ENCODE peak calls at places on chromosomes 16 and 17, in seven cellular contexts. J is A549, N is sigmoid colon, Y is upper lobe of left lung, W is transverse colon, T is tibial nerve, M is stomach. O is an unnamed sample.

GRCh38 chr17:19415806-19416775 is 5.1 kb downstream of the RNF112 start:
- DNase-seq in J (no peak), N (no peak), Y (no peak), W (no peak), T (no peak), M (no peak), O (no peak)

GRCh38 chr17:19304209-19304608 is 58.3 kb downstream of the B9D1 start:
- DNase-seq in J (no peak), N (peak), Y (peak), W (peak), T (no peak), M (peak), O (no peak)

GRCh38 chr17:42999003-42999525 is 845 bp downstream of the RPL27 start:
- DNase-seq in J (no peak), N (no peak), Y (no peak), W (no peak), T (no peak), M (no peak), O (no peak)

GRCh38 chr16:23519282-23519681 is 9.0 kb upstream of the GGA2 start:
- DNase-seq in J (peak), N (no peak), Y (no peak), W (no peak), T (no peak), M (no peak), O (no peak)

GRCh38 chr16:71927383-71927782 is 32.1 kb downstream of the IST1 start:
- DNase-seq in J (no peak), N (peak), Y (no peak), W (peak), T (no peak), M (peak), O (peak)

GRCh38 chr17:80668375-80669149 is 123.9 kb downstream of the RPTOR start:
- DNase-seq in J (no peak), N (no peak), Y (no peak), W (no peak), T (no peak), M (no peak), O (no peak)

GRCh38 chr17:80036715-80037477 is 454 bp downstream of the CCDC40 start:
- DNase-seq in J (peak), N (no peak), Y (no peak), W (peak), T (no peak), M (no peak), O (no peak)

GRCh38 chr17:2965621-2966275 is 97.7 kb downstream of the OR1D5 start:
- DNase-seq in J (peak), N (peak), Y (peak), W (no peak), T (no peak), M (peak), O (no peak)

GRCh38 chr16:69363281-69363717 is 11.7 kb upstream of the TMED6 start:
- DNase-seq in J (no peak), N (no peak), Y (peak), W (no peak), T (no peak), M (no peak), O (no peak)

GRCh38 chr17:71496552-71496951 is 624.3 kb upstream of the SOX9 start:
- DNase-seq in J (no peak), N (no peak), Y (no peak), W (no peak), T (no peak), M (no peak), O (no peak)

GRCh38 chr16:66682271-66682670 is 14.3 kb downstream of the CMTM4 start:
- DNase-seq in J (no peak), N (no peak), Y (no peak), W (no peak), T (no peak), M (no peak), O (no peak)

GRCh38 chr16:80569440-80570105 is 28.8 kb downstream of the DYNLRB2 start:
- DNase-seq in J (no peak), N (no peak), Y (no peak), W (no peak), T (no peak), M (no peak), O (no peak)

GRCh38 chr16:78184554-78185183 is 85.2 kb downstream of the WWOX start:
- DNase-seq in J (no peak), N (no peak), Y (no peak), W (no peak), T (no peak), M (no peak), O (no peak)

GRCh38 chr16:57998484-57998883 is 2.0 kb downstream of the ZNF319 start:
- DNase-seq in J (no peak), N (no peak), Y (peak), W (peak), T (no peak), M (peak), O (no peak)

GRCh38 chr16:30184430-30185140 is 1.2 kb downstream of the CORO1A start:
- DNase-seq in J (no peak), N (peak), Y (peak), W (peak), T (no peak), M (peak), O (peak)

GRCh38 chr17:17780941-17781590 is 55.7 kb downstream of the SREBF1 start:
- DNase-seq in J (no peak), N (peak), Y (no peak), W (peak), T (no peak), M (peak), O (peak)

GRCh38 chr16:10200823-10201571 is 18.8 kb upstream of the GRIN2A start:
- DNase-seq in J (no peak), N (no peak), Y (no peak), W (no peak), T (no peak), M (no peak), O (no peak)

GRCh38 chr16:57386381-57386951 is 14.2 kb downstream of the CX3CL1 start:
- DNase-seq in J (no peak), N (no peak), Y (no peak), W (no peak), T (no peak), M (no peak), O (no peak)

GRCh38 chr17:17097763-17098345 is 55.6 kb downstream of the MPRIP start:
- DNase-seq in J (no peak), N (no peak), Y (no peak), W (no peak), T (no peak), M (no peak), O (no peak)

GRCh38 chr16:35425270-35425669 is 1965.9 kb downstream of the TP53TG3F start:
- DNase-seq in J (no peak), N (no peak), Y (no peak), W (no peak), T (no peak), M (no peak), O (no peak)

GRCh38 chr16:67552476-67552875 is 9.8 kb upstream of the CTCF start:
- DNase-seq in J (no peak), N (peak), Y (no peak), W (no peak), T (no peak), M (no peak), O (peak)

GRCh38 chr17:50184611-50185398 is 16.6 kb downstream of the COL1A1 start:
- DNase-seq in J (no peak), N (peak), Y (peak), W (peak), T (peak), M (no peak), O (peak)

GRCh38 chr17:43665038-43665386 is 3.3 kb upstream of the MEOX1 start:
- DNase-seq in J (no peak), N (no peak), Y (no peak), W (no peak), T (no peak), M (no peak), O (no peak)

GRCh38 chr16:27777527-27777926 is 227.6 kb downstream of the KATNIP start:
- DNase-seq in J (no peak), N (no peak), Y (no peak), W (no peak), T (no peak), M (no peak), O (no peak)

GRCh38 chr16:58339452-58339938 is 44.7 kb upstream of the PRSS54 start:
- DNase-seq in J (peak), N (no peak), Y (no peak), W (no peak), T (no peak), M (no peak), O (no peak)

GRCh38 chr17:70127221-70127873 is 42.0 kb upstream of the KCNJ2 start:
- DNase-seq in J (no peak), N (no peak), Y (no peak), W (no peak), T (no peak), M (no peak), O (no peak)

GRCh38 chr16:59044616-59045015 is 310.5 kb upstream of the GOT2 start:
- DNase-seq in J (no peak), N (no peak), Y (no peak), W (no peak), T (no peak), M (no peak), O (no peak)

GRCh38 chr17:67528751-67529436 is 151.8 kb downstream of the PITPNC1 start:
- DNase-seq in J (peak), N (peak), Y (peak), W (peak), T (peak), M (peak), O (peak)

GRCh38 chr17:44820631-44821196 is 9.4 kb downstream of the GJC1 start:
- DNase-seq in J (peak), N (peak), Y (no peak), W (no peak), T (no peak), M (no peak), O (no peak)

GRCh38 chr16:11100239-11100750 is 155.7 kb downstream of the SOCS1 start:
- DNase-seq in J (no peak), N (peak), Y (no peak), W (peak), T (peak), M (peak), O (peak)

GRCh38 chr17:68143425-68143824 is 104.4 kb upstream of the AMZ2 start:
- DNase-seq in J (no peak), N (no peak), Y (no peak), W (no peak), T (no peak), M (no peak), O (no peak)

GRCh38 chr17:77372444-77373297 is 231.9 kb downstream of the SEC14L1 start:
- DNase-seq in J (no peak), N (peak), Y (peak), W (peak), T (peak), M (peak), O (peak)

DNA sequence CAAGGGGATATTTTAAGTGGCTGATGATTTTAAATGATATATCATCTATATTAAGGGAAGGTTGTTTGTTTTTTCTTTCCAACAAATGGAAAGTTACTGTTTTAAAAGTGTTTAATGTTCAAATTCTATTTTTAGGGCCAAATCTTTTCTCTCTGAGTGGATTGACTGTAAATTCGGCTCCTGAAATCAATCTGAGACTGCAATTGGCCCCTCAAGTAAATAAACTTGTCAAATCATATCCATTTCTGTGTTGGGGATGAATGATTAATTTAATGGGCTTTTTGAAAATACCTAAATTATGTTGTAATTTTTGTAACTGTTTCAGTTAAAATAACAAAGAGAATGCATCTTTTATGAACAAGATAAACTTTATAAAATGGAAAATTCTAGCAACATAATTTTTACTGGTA is 2.6 kb downstream of the HS3ST3A1 start:
- DNase-seq in J (no peak), N (no peak), Y (no peak), W (no peak), T (no peak), M (no peak), O (no peak)
- H3K27ac ChIP-seq in J (no peak), N (no peak), Y (no peak), W (peak), T (no peak), M (no peak), O (no peak)

GRCh38 chr17:8119575-8120519 is 1.5 kb upstream of the ALOXE3 start:
- DNase-seq in J (peak), N (peak), Y (peak), W (peak), T (peak), M (peak), O (peak)
- TF ChIP-seq EP300 in J (no peak), N (no peak), Y (no peak), W (no peak), T (peak), M (no peak), O (no peak)

DNA sequence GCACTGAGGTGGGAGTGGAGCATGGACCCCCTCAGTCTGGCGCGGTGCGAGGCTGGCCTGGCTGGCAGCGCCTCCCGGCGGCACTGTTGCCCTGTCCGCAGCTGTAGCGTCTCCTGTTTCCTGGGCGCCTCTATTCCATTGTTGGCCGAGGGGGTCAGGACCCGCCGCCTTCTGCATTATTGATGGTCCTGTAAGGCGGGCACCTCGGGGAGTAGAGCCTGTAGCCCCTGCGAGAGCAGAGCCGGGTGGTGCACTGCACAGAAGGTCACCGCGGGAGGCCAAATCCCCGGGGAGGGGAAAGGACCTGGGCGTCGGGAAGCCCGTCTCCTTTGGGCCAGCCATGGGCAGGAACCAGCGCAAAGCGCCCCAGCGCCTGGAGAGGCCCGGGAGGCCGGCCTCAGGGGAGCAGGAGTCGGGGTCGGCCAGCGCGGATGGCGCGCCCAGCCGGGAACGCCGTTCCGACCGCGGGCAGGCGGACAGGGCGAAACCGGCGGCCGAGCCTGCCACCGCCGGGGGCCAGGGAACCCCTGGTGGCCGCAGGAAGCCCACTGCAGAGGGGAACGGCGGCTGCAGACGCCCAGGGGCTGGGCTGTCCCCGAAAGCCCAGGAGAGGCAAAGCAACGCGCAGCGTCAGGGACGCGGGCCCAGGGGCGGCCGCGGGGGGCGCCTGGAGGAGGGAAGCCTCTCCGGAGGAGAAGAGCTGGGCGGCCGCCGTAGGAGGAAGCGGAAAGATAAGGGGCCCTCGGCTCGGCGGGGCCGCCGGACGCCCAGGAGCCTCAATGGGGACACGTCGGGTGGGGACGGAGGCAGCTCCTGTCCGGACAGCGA is at the start of gene MYO15B:
- DNase-seq in J (no peak), N (peak), Y (peak), W (peak), T (no peak), M (peak), O (peak)
- TF ChIP-seq POLR2A in J (no peak), N (no peak), Y (peak), W (no peak), T (no peak), M (no peak), O (peak)

DNA sequence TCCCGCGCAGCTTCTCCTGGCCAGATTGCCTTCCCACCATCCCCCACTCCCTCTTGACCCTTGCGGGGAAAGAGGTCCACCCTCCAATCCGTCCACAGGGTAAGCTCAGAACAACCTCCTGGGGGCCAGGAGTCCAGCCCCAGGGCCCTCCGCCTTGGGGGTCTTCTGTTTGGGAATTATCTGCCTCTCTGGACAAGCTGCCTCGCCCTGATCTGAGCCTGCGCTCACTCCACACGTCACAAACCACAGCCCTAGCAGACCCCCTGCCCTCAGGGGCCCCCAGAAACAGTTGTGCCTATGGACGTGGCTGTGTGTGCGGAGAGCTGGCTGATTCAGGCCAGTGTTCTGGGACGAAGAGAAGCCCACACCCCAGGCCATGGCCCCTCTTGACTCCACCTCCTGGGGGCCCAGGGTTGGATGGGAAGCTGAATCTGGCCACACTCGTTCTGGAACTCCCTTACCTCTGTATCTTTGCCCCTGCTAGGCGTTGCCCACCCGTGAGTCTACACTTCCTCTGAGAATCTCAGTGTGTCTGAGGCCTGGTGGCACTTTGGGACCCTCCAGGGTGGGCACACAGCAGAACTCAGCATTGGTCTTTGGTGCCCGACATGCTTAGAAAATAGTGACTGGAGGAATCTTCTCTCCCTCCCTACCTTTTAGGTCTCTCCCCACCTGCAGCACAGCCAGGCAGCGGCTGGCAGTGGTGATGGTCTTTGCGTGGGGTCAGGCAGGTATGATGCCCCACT is 119.9 kb upstream of the SMURF2 start:
- DNase-seq in J (no peak), N (peak), Y (no peak), W (no peak), T (no peak), M (no peak), O (no peak)
- H3K27ac ChIP-seq in J (peak), N (peak), Y (peak), W (peak), T (peak), M (peak), O (no peak)

DNA sequence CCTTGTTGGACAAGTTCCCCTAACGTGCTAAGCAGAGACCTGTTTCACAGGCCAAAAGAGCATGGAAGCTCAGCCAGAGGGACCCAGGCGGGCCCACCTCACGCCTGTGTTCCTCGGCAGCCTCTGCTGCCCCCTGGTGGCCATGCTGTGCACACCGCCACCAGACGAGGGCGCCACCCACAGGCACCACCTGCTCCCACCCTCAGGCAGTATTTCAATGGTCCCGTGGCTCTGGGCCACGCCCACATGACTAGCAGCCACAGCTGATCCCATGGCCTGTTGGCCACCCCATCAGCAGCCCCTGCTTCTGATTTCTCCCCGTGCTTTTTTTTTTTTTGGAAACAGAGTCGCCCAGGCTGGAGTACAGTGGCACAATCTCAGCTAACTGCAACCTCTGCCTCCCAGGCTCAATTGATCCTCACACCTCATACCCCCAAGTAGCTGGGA is 18.9 kb downstream of the MPG start:
- DNase-seq in J (peak), N (peak), Y (peak), W (peak), T (peak), M (peak), O (peak)
- TF ChIP-seq EP300 in J (no peak), N (no peak), Y (no peak), W (no peak), T (no peak), M (no peak), O (no peak)

GRCh38 chr17:9969301-9969935 is 64.3 kb upstream of the RCVRN start:
- DNase-seq in J (no peak), N (no peak), Y (no peak), W (no peak), T (no peak), M (no peak), O (no peak)
- TF ChIP-seq POLR2A in J (no peak), N (no peak), Y (no peak), W (no peak), T (no peak), M (no peak), O (no peak)